ENCODE peak calls at places on chromosomes 5 and 9, in six cellular contexts. X, H, E, U, W and N are unnamed samples. For H3K9me3, the result is how much of the 10 kb centered on the place peaks cover.

GRCh38 chr5:43001748-43002147 is 38.4 kb downstream of the ANXA2R start:
- DNase-seq in W (no peak), H (no peak), U (no peak), X (no peak), E (no peak), N (no peak)

GRCh38 chr5:181234455-181235306 is 9.0 kb downstream of the RACK1 start:
- DNase-seq in W (no peak), U (no peak), E (no peak), H (no peak), X (peak), N (no peak)

GRCh38 chr9:130118841-130119520 is 53.2 kb upstream of the NCS1 start:
- DNase-seq in U (no peak), X (no peak), W (no peak), E (no peak), H (no peak), N (no peak)

GRCh38 chr5:82991678-82992323 is 85.4 kb downstream of the TMEM167A start:
- DNase-seq in X (no peak), W (no peak), H (no peak), E (no peak), U (no peak), N (no peak)

GRCh38 chr9:128498911-128499310 is 5.6 kb upstream of the GLE1 start:
- DNase-seq in X (no peak), E (no peak), W (no peak), U (no peak), H (no peak), N (no peak)

GRCh38 chr5:12704955-12705354 is 800.7 kb upstream of the CTNND2 start:
- DNase-seq in X (no peak), U (no peak), H (no peak), E (no peak), W (no peak), N (no peak)

GRCh38 chr5:175479125-175479881 is 943 bp downstream of the SFXN1 start:
- DNase-seq in W (peak), H (no peak), U (no peak), E (no peak), X (no peak), N (no peak)

GRCh38 chr9:78620764-78621163 is 323.8 kb downstream of the PSAT1 start:
- DNase-seq in U (no peak), H (no peak), X (no peak), W (no peak), E (no peak), N (no peak)

GRCh38 chr5:139835656-139836055 is 40.0 kb downstream of the PSD2 start:
- DNase-seq in E (no peak), W (no peak), U (no peak), H (no peak), X (peak), N (no peak)

GRCh38 chr5:54098267-54098666 is 212.1 kb downstream of the ARL15 start:
- DNase-seq in E (no peak), X (no peak), U (no peak), W (no peak), H (no peak), N (no peak)

GRCh38 chr9:1034271-1034670 is 15.9 kb upstream of the DMRT2 start:
- DNase-seq in E (no peak), H (no peak), W (no peak), X (no peak), U (no peak), N (no peak)

GRCh38 chr5:10634056-10634455 is 70.2 kb downstream of the ANKRD33B start:
- DNase-seq in X (no peak), E (no peak), H (no peak), W (no peak), U (no peak), N (no peak)

GRCh38 chr9:135070198-135070951 is 17.1 kb upstream of the OLFM1 start:
- DNase-seq in X (no peak), W (no peak), E (no peak), U (no peak), H (no peak), N (no peak)

GRCh38 chr5:33936004-33936380 is 194 bp upstream of the RXFP3 start:
- DNase-seq in H (no peak), U (no peak), X (peak), W (no peak), E (no peak), N (peak)

GRCh38 chr5:32173394-32174010 is 617 bp downstream of the GOLPH3 start:
- DNase-seq in E (no peak), H (no peak), W (peak), U (no peak), X (peak), N (no peak)

GRCh38 chr5:58887311-58887710 is 304.4 kb downstream of the RAB3C start:
- DNase-seq in U (no peak), H (no peak), X (no peak), E (no peak), W (no peak), N (no peak)

GRCh38 chr9:109016132-109016531 is 2.8 kb upstream of the CTNNAL1 start:
- DNase-seq in U (no peak), X (no peak), H (no peak), E (no peak), W (no peak), N (no peak)

GRCh38 chr5:5953641-5954040 is 424.7 kb downstream of the MED10 start:
- DNase-seq in H (no peak), W (no peak), E (no peak), U (no peak), X (no peak), N (no peak)

GRCh38 chr5:152094076-152094475 is 169.4 kb upstream of the GLRA1 start:
- DNase-seq in E (no peak), U (no peak), H (no peak), X (no peak), W (no peak), N (no peak)

GRCh38 chr9:137050570-137050969 is 3.3 kb downstream of the ENTPD2 start:
- DNase-seq in U (no peak), H (no peak), X (no peak), E (no peak), W (no peak), N (no peak)

GRCh38 chr5:171579849-171580505 is 160.5 kb downstream of the FGF18 start:
- DNase-seq in E (no peak), W (no peak), X (no peak), H (no peak), U (no peak), N (no peak)

GRCh38 chr5:167582263-167582662 is 709.2 kb upstream of the WWC1 start:
- DNase-seq in X (no peak), W (no peak), U (no peak), H (no peak), E (no peak), N (no peak)

DNA sequence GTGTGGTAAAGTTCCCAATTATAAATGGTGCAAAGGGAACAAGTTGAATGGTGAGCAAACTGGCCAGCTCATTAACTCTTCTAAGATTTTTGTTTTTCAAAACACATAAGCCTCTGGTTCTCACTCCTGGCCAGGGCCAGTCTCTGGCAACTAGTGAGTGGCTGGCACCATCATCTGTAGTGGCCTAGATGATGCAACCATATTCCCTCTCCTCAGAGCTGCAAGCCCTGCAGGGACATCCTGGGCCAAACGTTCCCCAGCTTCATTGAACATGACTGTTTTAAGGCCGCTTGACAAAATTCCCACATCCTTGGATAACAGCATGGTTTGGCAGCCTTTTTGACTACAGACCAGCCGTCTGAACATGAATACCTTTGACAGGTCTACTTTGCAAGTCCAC is 24.0 kb downstream of the MACROH2A1 start:
- DNase-seq in W (no peak), U (no peak), H (no peak), X (no peak), E (no peak), N (no peak)
- TF ChIP-seq ZNF274 in W (no peak), U (no peak), H (no peak), X (no peak), E (no peak), N (no peak)

GRCh38 chr9:93365427-93366118 is 85.9 kb upstream of the FAM120A start:
- DNase-seq in X (no peak), E (peak), H (no peak), W (no peak), U (no peak), N (no peak)

GRCh38 chr9:93357649-93358048 is 93.8 kb upstream of the FAM120A start:
- DNase-seq in X (no peak), U (peak), H (no peak), W (no peak), E (no peak), N (no peak)

GRCh38 chr9:93366119-93366447 is 85.4 kb upstream of the FAM120A start:
- DNase-seq in X (no peak), U (no peak), W (no peak), E (no peak), H (no peak), N (no peak)

GRCh38 chr9:93364734-93365426 is 86.6 kb upstream of the FAM120A start:
- DNase-seq in E (peak), U (no peak), X (no peak), H (no peak), W (no peak), N (no peak)

DNA sequence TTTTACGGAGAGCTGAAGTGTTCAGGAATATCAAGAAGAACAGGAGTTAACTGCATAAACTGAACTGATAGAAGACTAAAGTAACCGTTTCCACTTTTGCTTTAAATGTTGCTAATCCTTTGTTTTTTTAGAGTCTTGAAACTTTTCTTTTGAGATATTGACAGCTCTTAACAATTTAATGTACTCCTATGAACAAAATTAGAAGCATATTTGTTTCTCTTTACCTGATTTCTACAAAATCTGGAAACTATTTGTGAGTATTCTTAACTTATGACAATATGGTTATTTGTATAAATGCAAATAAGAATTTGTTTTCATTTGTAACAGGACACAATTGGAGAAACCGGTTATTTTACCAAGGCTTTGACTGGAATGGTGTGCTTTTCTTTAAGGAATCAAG is 89.5 kb upstream of the FAM120A start:
- DNase-seq in X (no peak), U (no peak), E (no peak), W (no peak), H (no peak), N (no peak)
- H3K9me3 ChIP-seq in X (under half), U (under half), E (under half), W (under half), H (under half), N (half or more)

GRCh38 chr5:79070002-79070567 is 518 bp downstream of the BHMT2 start:
- DNase-seq in H (no peak), U (no peak), X (no peak), W (peak), E (no peak), N (no peak)

GRCh38 chr5:79074641-79075040 is 5.1 kb downstream of the BHMT2 start:
- DNase-seq in X (no peak), E (no peak), W (peak), H (no peak), U (no peak), N (no peak)

DNA sequence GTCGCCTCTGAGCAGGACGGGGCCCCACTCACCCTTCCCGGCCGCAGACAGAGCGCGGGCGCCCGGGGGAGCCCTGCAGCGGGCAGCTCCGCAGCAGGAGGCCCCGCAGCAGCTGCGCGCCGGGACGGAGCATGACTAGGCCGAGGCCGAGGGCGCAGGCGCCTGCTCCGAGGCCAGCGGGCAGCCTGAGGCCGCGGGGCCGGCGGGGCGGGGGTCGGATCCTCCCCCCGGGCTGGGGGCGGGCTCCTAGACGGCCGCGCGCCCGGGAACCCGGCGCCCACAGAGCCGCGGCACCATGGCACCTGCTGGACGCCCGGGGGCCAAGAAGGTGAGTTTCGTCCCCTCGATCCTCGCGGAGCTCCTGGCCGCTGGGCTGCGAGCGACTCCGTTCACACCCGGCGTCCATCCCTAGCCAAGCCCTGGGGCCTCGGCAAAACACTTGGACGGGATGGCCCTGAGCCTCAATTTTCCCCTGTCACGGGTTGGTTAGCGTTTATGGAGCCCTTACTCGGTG is at the start of the genes BHMT2 and DMGDH:
- DNase-seq in W (peak), H (no peak), U (no peak), E (no peak), X (no peak), N (no peak)
- H3K4me3 ChIP-seq in W (peak), H (no peak), U (no peak), E (no peak), X (no peak), N (no peak)

GRCh38 chr9:68999393-69000105 is 14.4 kb downstream of the PRKACG start:
- DNase-seq in X (peak), E (peak), W (peak), U (peak), H (peak), N (peak)

GRCh38 chr9:68998812-68999211 is 15.1 kb downstream of the PRKACG start:
- DNase-seq in W (no peak), U (no peak), E (no peak), X (no peak), H (no peak), N (no peak)

GRCh38 chr9:68997676-68998075 is 16.2 kb downstream of the PRKACG start:
- DNase-seq in W (no peak), X (no peak), U (no peak), E (no peak), H (no peak), N (no peak)

GRCh38 chr9:68998344-68998743 is 15.6 kb downstream of the PRKACG start:
- DNase-seq in E (no peak), H (no peak), U (no peak), W (no peak), X (no peak), N (no peak)

DNA sequence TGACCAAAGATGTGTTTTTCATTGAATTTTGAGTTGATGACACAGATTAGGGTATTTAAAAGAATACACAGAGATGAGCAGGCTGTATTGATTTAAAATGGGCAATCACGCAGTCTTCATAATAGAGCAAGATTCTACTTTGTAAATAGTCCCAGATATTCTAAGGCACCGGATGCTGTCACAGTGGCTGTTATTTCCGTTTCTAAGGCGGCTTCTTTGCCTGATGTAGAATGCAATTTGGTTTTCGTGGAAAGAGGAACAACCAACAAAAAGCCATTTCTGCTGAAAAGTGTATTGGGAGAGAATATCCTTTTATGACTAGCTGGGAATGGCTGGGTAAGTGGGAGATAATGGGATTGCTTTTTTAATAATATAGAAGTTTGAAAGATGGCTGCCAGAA is 17.5 kb downstream of the PRKACG start:
- DNase-seq in E (no peak), U (no peak), W (no peak), H (no peak), X (no peak), N (no peak)
- TF ChIP-seq ZNF274 in E (no peak), U (no peak), W (no peak), H (no peak), X (no peak), N (no peak)

GRCh38 chr9:133305731-133306130 is 30.3 kb downstream of the SURF6 start:
- DNase-seq in H (no peak), E (no peak), X (no peak), W (no peak), U (no peak), N (no peak)
- H3K9me3 ChIP-seq in H (under half), E (under half), X (under half), W (under half), U (under half), N (under half)

GRCh38 chr9:89363921-89364663 is 45.8 kb downstream of the SECISBP2 start:
- DNase-seq in W (no peak), H (no peak), U (no peak), E (no peak), X (no peak), N (no peak)
- H3K4me3 ChIP-seq in W (no peak), H (no peak), U (no peak), E (no peak), X (no peak), N (no peak)

GRCh38 chr9:132234501-132235045 is 72.7 kb downstream of the NTNG2 start:
- DNase-seq in H (no peak), E (no peak), X (no peak), U (no peak), W (no peak), N (no peak)

GRCh38 chr9:132233138-132233537 is 71.3 kb downstream of the NTNG2 start:
- DNase-seq in H (no peak), E (no peak), U (no peak), W (no peak), X (no peak), N (no peak)

GRCh38 chr9:132232522-132232921 is 70.7 kb downstream of the NTNG2 start:
- DNase-seq in W (no peak), H (no peak), E (no peak), X (no peak), U (no peak), N (no peak)

GRCh38 chr9:132228062-132228461 is 66.2 kb downstream of the NTNG2 start:
- DNase-seq in H (no peak), W (no peak), U (no peak), E (no peak), X (no peak), N (no peak)

GRCh38 chr9:132231019-132231701 is 69.3 kb downstream of the NTNG2 start:
- DNase-seq in X (no peak), H (no peak), W (no peak), E (no peak), U (no peak), N (no peak)
- TF ChIP-seq ZNF274 in X (no peak), H (no peak), W (no peak), E (no peak), U (no peak), N (no peak)

DNA sequence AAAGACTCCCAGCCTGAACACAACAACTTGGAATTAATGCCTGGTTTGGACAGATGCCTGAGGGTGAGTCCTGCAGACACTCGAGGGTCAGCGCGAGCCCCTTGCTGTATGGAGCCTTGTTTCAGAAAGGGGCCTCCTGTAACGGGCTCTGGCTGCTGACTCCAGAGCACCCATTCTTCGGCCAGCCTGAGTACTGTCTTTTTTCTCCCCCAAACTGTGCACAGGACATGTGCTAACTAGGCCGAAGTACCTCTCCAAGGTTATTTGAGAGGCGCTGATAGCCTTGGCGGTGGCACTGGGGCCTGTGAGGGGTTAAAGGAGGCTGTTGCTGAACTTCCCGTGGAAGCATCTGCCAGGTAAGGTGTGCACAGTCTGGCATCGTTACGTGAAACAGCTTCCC is 113.4 kb downstream of the MVB12B start:
- DNase-seq in U (no peak), X (no peak), E (no peak), W (no peak), H (no peak), N (no peak)
- H3K9me3 ChIP-seq in U (under half), X (under half), E (under half), W (under half), H (under half), N (under half)